ENCODE peak calls at places on chromosome 1, in four cellular contexts. Q is lung; I is activated CD4-positive, alpha-beta T cell treated with anti-CD3 and anti-CD28 coated beads, Interleukin-2, amount 50 U/mL, for 1 hour; T is T-helper 2 cell. L is an unnamed sample.

GRCh38 chr1:228299211-228299610 is 91.4 kb downstream of the OBSCN start:
- DNase-seq in Q (no peak), I (no peak), T (no peak), L (no peak)

GRCh38 chr1:10680487-10680886 is 116.0 kb downstream of the CASZ1 start:
- DNase-seq in Q (peak), T (no peak), I (no peak), L (no peak)

GRCh38 chr1:63878914-63879313 is 105.1 kb downstream of the ROR1 start:
- DNase-seq in T (no peak), I (no peak), Q (no peak), L (no peak)

GRCh38 chr1:72954943-72955342 is 672.6 kb upstream of the NEGR1 start:
- DNase-seq in I (no peak), T (no peak), Q (no peak), L (no peak)

GRCh38 chr1:212004888-212005287 is 30.5 kb downstream of the INTS7 start:
- DNase-seq in Q (no peak), T (no peak), I (no peak), L (no peak)

GRCh38 chr1:30400436-30400975 is 322.9 kb downstream of the MATN1 start:
- DNase-seq in Q (no peak), T (no peak), I (no peak), L (no peak)

GRCh38 chr1:227939791-227940771 is 7.7 kb downstream of the WNT9A start:
- DNase-seq in Q (no peak), T (no peak), I (no peak), L (no peak)

GRCh38 chr1:184930232-184930631 is 44.1 kb downstream of the NIBAN1 start:
- DNase-seq in Q (no peak), T (no peak), I (no peak), L (no peak)

GRCh38 chr1:223514644-223515043 is 121.4 kb downstream of the CCDC185 start:
- DNase-seq in Q (no peak), T (no peak), I (no peak), L (no peak)

GRCh38 chr1:230982698-230983097 is 3.8 kb downstream of the ARV1 start:
- DNase-seq in Q (no peak), T (no peak), I (no peak), L (no peak)

GRCh38 chr1:32351859-32352745 is 10.2 kb downstream of the FAM229A start:
- DNase-seq in I (no peak), Q (peak), T (no peak), L (no peak)

GRCh38 chr1:156337052-156337887 is 822 bp downstream of the CCT3 start:
- DNase-seq in T (no peak), Q (no peak), I (no peak), L (no peak)

GRCh38 chr1:231233735-231234417 is 7.1 kb upstream of the GNPAT start:
- DNase-seq in I (no peak), T (no peak), Q (no peak), L (no peak)

GRCh38 chr1:34113887-34114286 is 51.1 kb downstream of the CSMD2 start:
- DNase-seq in I (no peak), T (no peak), Q (no peak), L (no peak)